ENCODE peak calls at places on chromosomes 13 and 19, in four cellular contexts. D is GM12891; Q is T-helper 1 cell; G is stimulated activated CD4-positive, alpha-beta T cell treated with anti-CD3 and anti-CD28 coated beads, Interleukin-15, amount 100 ng/mL, for 1 hour. O is an unnamed sample.

GRCh38 chr19:3614858-3615505 is 8.3 kb upstream of the TBXA2R start:
- DNase-seq in D (no peak), Q (no peak), G (no peak), O (no peak)

GRCh38 chr19:13723206-13723605 is 41.1 kb upstream of the MRI1 start:
- DNase-seq in D (no peak), Q (no peak), G (no peak), O (no peak)

GRCh38 chr19:45553464-45553863 is 31.1 kb downstream of the OPA3 start:
- DNase-seq in D (no peak), Q (no peak), G (no peak), O (no peak)

GRCh38 chr13:100149389-100149788 is 60.5 kb downstream of the PCCA start:
- DNase-seq in D (no peak), Q (no peak), G (no peak), O (no peak)

GRCh38 chr19:29526730-29527499 is 1.1 kb downstream of the VSTM2B start:
- DNase-seq in D (peak), Q (no peak), G (no peak), O (no peak)

GRCh38 chr19:50719566-50719965 is at the start of gene SHANK1:
- DNase-seq in D (no peak), Q (no peak), G (no peak), O (no peak)

GRCh38 chr19:35043906-35044305 is 2.4 kb downstream of the HPN start:
- DNase-seq in D (no peak), Q (no peak), G (no peak), O (no peak)

GRCh38 chr13:113157206-113157928 is 1.1 kb upstream of the PROZ start:
- DNase-seq in D (no peak), Q (no peak), G (no peak), O (no peak)

GRCh38 chr13:99655351-99656091 is 154.2 kb downstream of the TM9SF2 start:
- DNase-seq in D (no peak), Q (no peak), G (no peak), O (no peak)

GRCh38 chr19:2806736-2807378 is 12.8 kb upstream of the ZNF554 start:
- DNase-seq in D (no peak), Q (no peak), G (no peak), O (no peak)

GRCh38 chr13:36912369-36912768 is 7.7 kb downstream of the SMAD9 start:
- DNase-seq in D (no peak), Q (no peak), G (no peak), O (no peak)

GRCh38 chr13:35854286-35854685 is 276.9 kb downstream of the DCLK1 start:
- DNase-seq in D (no peak), Q (no peak), G (no peak), O (no peak)

GRCh38 chr19:1130801-1131717 is 27.3 kb downstream of the GPX4 start:
- DNase-seq in D (no peak), Q (peak), G (peak), O (no peak)

GRCh38 chr19:28836366-28836765 is 376.6 kb downstream of the UQCRFS1 start:
- DNase-seq in D (no peak), Q (no peak), G (no peak), O (no peak)

GRCh38 chr13:105048685-105049084 is 1486.8 kb downstream of the EFNB2 start:
- DNase-seq in D (peak), Q (no peak), G (no peak), O (no peak)

GRCh38 chr13:39040206-39040605 is 1.9 kb downstream of the NHLRC3 start:
- DNase-seq in D (no peak), Q (no peak), G (no peak), O (no peak)

GRCh38 chr19:41299755-41300089 is 10.2 kb upstream of the CCDC97 start:
- DNase-seq in D (no peak), Q (peak), G (no peak), O (no peak)

GRCh38 chr19:51458899-51459592 is 792 bp upstream of the SIGLEC8 start:
- DNase-seq in D (no peak), Q (no peak), G (no peak), O (no peak)

GRCh38 chr13:44651724-44652123 is 75.6 kb upstream of the TSC22D1 start:
- DNase-seq in D (no peak), Q (no peak), G (no peak), O (no peak)

GRCh38 chr13:50144473-50145160 is 129.4 kb downstream of the KCNRG start:
- DNase-seq in D (no peak), Q (no peak), G (no peak), O (no peak)

GRCh38 chr19:17405250-17406038 is at the start of gene BST2:
- DNase-seq in D (peak), Q (peak), G (no peak), O (no peak)

GRCh38 chr13:50635504-50635903 is 208.0 kb downstream of the DLEU7 start:
- DNase-seq in D (no peak), Q (no peak), G (no peak), O (no peak)

GRCh38 chr13:58181111-58181510 is 549.6 kb downstream of the PCDH17 start:
- DNase-seq in D (no peak), Q (no peak), G (no peak), O (no peak)

GRCh38 chr19:49338691-49339363 is 3.6 kb downstream of the CD37 start:
- DNase-seq in D (no peak), Q (no peak), G (no peak), O (peak)

GRCh38 chr13:60230593-60230992 is 66.9 kb upstream of the DIAPH3 start:
- DNase-seq in D (no peak), Q (no peak), G (no peak), O (no peak)

GRCh38 chr13:51999525-51999924 is 11.7 kb downstream of the ATP7B start:
- DNase-seq in D (no peak), Q (no peak), G (no peak), O (no peak)

GRCh38 chr13:40187836-40188591 is 478.4 kb downstream of the FOXO1 start:
- DNase-seq in D (no peak), Q (peak), G (peak), O (no peak)

GRCh38 chr13:73307481-73307880 is 248.7 kb downstream of the KLF5 start:
- DNase-seq in D (no peak), Q (no peak), G (no peak), O (no peak)

GRCh38 chr19:5787554-5788182 is 3.1 kb upstream of the PRR22 start:
- DNase-seq in D (no peak), Q (no peak), G (no peak), O (no peak)

GRCh38 chr13:29676941-29677452 is 81.5 kb upstream of the SLC7A1 start:
- DNase-seq in D (no peak), Q (no peak), G (no peak), O (no peak)

GRCh38 chr13:43284162-43284561 is 260.8 kb downstream of the DNAJC15 start:
- DNase-seq in D (no peak), Q (no peak), G (no peak), O (no peak)

GRCh38 chr13:98089246-98089645 is 53.6 kb upstream of the FARP1 start:
- DNase-seq in D (no peak), Q (no peak), G (no peak), O (no peak)

GRCh38 chr13:20672772-20673171 is 30.7 kb upstream of the IL17D start:
- DNase-seq in D (no peak), Q (no peak), G (no peak), O (no peak)